ENCODE peak calls at places on chromosomes 13 and 19, in four cellular contexts. N is adrenal gland, E is tibial artery, Y is endodermal cell. R is an unnamed sample.

GRCh38 chr13:49791214-49791752 is 1.2 kb downstream of the KPNA3 start:
- DNase-seq in E (no peak), N (peak; percentile 26), Y (peak; percentile 69), R (no peak)

GRCh38 chr13:112940236-112940635 is 28.8 kb upstream of the MCF2L start:
- DNase-seq in Y (no peak), E (no peak), N (no peak), R (no peak)

GRCh38 chr19:49793561-49793840 is 19.6 kb downstream of the FUZ start:
- DNase-seq in Y (no peak), E (no peak), N (peak; percentile 92), R (no peak)

GRCh38 chr13:33353210-33353609 is 67.7 kb upstream of the STARD13 start:
- DNase-seq in N (peak; percentile 74), Y (no peak), E (peak; percentile 85), R (no peak)

GRCh38 chr19:1920644-1921043 is 15.4 kb downstream of the ADAT3 start:
- DNase-seq in E (no peak), N (no peak), Y (no peak), R (no peak)

GRCh38 chr19:55479451-55480230 is 3.2 kb downstream of the ZNF628 start:
- DNase-seq in E (no peak), Y (no peak), N (peak; percentile 53), R (no peak)

GRCh38 chr19:16106121-16106520 is 5.6 kb upstream of the RAB8A start:
- DNase-seq in Y (no peak), N (no peak), E (no peak), R (no peak)

GRCh38 chr19:35309481-35310279 is 17.7 kb downstream of the MAG start:
- DNase-seq in N (peak; percentile 91), Y (peak; percentile 44), E (no peak), R (no peak)

GRCh38 chr13:77022341-77022740 is 4.6 kb downstream of the FBXL3 start:
- DNase-seq in Y (no peak), E (no peak), N (no peak), R (no peak)

GRCh38 chr19:3532154-3533019 is 6.6 kb upstream of the TEKTIP1 start:
- DNase-seq in Y (no peak), E (no peak), N (no peak), R (no peak)

GRCh38 chr19:8512115-8512967 is 1.6 kb downstream of the ZNF414 start:
- DNase-seq in Y (peak; percentile 84), N (no peak), E (no peak), R (no peak)

GRCh38 chr19:30371960-30372824 is at the start of gene ZNF536:
- DNase-seq in N (no peak), E (no peak), Y (no peak), R (no peak)

GRCh38 chr13:37869506-37869755 is 141 bp downstream of the TRPC4 start:
- DNase-seq in Y (peak; percentile 78), E (no peak), N (no peak), R (no peak)

GRCh38 chr19:48638831-48639381 is 1.7 kb upstream of the DBP start:
- DNase-seq in N (no peak), Y (peak; percentile 89), E (peak; percentile 73), R (peak; percentile 60)

GRCh38 chr13:55761986-55762385 is 1378.7 kb upstream of the PRR20A start:
- DNase-seq in N (no peak), E (no peak), Y (no peak), R (no peak)

GRCh38 chr19:43674630-43674982 is 4.6 kb upstream of the PLAUR start:
- DNase-seq in N (peak; percentile 28), Y (no peak), E (no peak), R (no peak)

GRCh38 chr13:24512208-24513068 is at the start of gene PARP4:
- DNase-seq in E (peak; percentile 86), N (peak; percentile 78), Y (peak; percentile 90), R (peak; percentile 61)

GRCh38 chr19:16957855-16958254 is 68.8 kb downstream of the CPAMD8 start:
- DNase-seq in Y (no peak), N (no peak), E (no peak), R (no peak)

GRCh38 chr13:109180905-109181425 is 551.6 kb downstream of the MYO16 start:
- DNase-seq in N (no peak), Y (no peak), E (no peak), R (no peak)

GRCh38 chr19:2561895-2562294 is 86.0 kb downstream of the GADD45B start:
- DNase-seq in Y (peak; percentile 55), N (no peak), E (no peak), R (no peak)

GRCh38 chr13:59211636-59212035 is 952.1 kb downstream of the DIAPH3 start:
- DNase-seq in E (no peak), Y (no peak), N (no peak), R (no peak)

GRCh38 chr19:54674021-54674617 is 11.3 kb downstream of the LILRB4 start:
- DNase-seq in E (no peak), N (no peak), Y (no peak), R (no peak)

GRCh38 chr19:30088567-30088966 is 146.5 kb downstream of the URI1 start:
- DNase-seq in Y (no peak), N (no peak), E (no peak), R (no peak)

GRCh38 chr13:113034451-113035208 is 65.6 kb downstream of the MCF2L start:
- DNase-seq in E (no peak), N (peak; percentile 70), Y (peak; percentile 81), R (no peak)

GRCh38 chr19:7926021-7926726 is at the start of gene CTXN1:
- DNase-seq in E (peak; percentile 84), Y (peak; percentile 93), N (peak; percentile 90), R (peak; percentile 75)

GRCh38 chr13:40102854-40103253 is 447.4 kb downstream of the COG6 start:
- DNase-seq in N (peak; percentile 82), Y (no peak), E (no peak), R (peak; percentile 32)

GRCh38 chr19:29191005-29191404 is 21.9 kb downstream of the UQCRFS1 start:
- DNase-seq in E (no peak), Y (no peak), N (no peak), R (no peak)

GRCh38 chr19:47274891-47275865 is 493 bp downstream of the INAFM1 start:
- DNase-seq in N (peak; percentile 55), E (peak; percentile 80), Y (peak; percentile 75), R (peak; percentile 57)

GRCh38 chr13:43054803-43055802 is 31.7 kb downstream of the DNAJC15 start:
- DNase-seq in Y (peak; percentile 89), N (peak; percentile 45), E (no peak), R (peak; percentile 46)

GRCh38 chr19:50461066-50461875 is 15.0 kb upstream of the EMC10 start:
- DNase-seq in N (peak; percentile 66), Y (peak; percentile 90), E (no peak), R (no peak)

GRCh38 chr13:95643471-95643813 is 1.1 kb downstream of the DZIP1 start:
- DNase-seq in E (no peak), Y (peak; percentile 71), N (no peak), R (peak; percentile 22)

GRCh38 chr13:61414686-61415664 is 674 bp downstream of the PCDH20 start:
- DNase-seq in Y (peak; percentile 94), E (peak; percentile 74), N (no peak), R (peak; percentile 21)

GRCh38 chr19:46232029-46232428 is 2.5 kb downstream of the IGFL1 start:
- DNase-seq in N (no peak), E (no peak), Y (peak; percentile 16), R (no peak)

GRCh38 chr13:72180253-72180952 is 313.4 kb upstream of the DACH1 start:
- DNase-seq in N (no peak), E (no peak), Y (peak; percentile 53), R (no peak)

GRCh38 chr13:112448621-112449544 is 72.7 kb downstream of the SPACA7 start:
- DNase-seq in N (no peak), Y (peak; percentile 38), E (peak; percentile 53), R (no peak)

DNA sequence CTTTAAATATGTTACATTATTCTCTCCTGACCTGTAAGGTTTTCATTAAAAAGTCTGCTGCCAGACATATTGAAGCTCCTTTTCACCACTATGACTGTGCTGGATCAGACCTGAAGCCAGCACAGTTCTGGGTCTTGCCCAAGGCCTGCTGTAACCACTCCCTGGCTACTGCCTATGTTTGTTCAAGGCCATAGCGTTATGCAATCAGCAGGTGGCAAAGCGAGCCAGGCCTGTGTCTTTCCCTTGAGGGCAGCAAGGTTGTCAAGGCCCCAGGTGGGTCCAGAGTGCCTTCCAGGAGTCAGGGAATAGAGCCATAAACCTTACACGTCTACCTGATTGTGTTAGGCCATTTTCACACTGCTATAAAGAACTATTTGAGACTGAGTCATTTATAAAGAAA is 496.8 kb upstream of the PCDH9 start:
- DNase-seq in Y (no peak), N (peak; percentile 25), E (no peak), R (no peak)
- TF ChIP-seq CTCF in Y (peak; percentile 34), N (no peak), E (no peak), R (no peak)

GRCh38 chr13:29386246-29386645 is 209.2 kb downstream of the SLC7A1 start:
- DNase-seq in E (no peak), Y (no peak), N (no peak), R (no peak)
- H3K4me3 ChIP-seq in E (no peak overlapping the region), Y (no peak overlapping the region), N (no peak overlapping the region), R (no peak overlapping the region)

DNA sequence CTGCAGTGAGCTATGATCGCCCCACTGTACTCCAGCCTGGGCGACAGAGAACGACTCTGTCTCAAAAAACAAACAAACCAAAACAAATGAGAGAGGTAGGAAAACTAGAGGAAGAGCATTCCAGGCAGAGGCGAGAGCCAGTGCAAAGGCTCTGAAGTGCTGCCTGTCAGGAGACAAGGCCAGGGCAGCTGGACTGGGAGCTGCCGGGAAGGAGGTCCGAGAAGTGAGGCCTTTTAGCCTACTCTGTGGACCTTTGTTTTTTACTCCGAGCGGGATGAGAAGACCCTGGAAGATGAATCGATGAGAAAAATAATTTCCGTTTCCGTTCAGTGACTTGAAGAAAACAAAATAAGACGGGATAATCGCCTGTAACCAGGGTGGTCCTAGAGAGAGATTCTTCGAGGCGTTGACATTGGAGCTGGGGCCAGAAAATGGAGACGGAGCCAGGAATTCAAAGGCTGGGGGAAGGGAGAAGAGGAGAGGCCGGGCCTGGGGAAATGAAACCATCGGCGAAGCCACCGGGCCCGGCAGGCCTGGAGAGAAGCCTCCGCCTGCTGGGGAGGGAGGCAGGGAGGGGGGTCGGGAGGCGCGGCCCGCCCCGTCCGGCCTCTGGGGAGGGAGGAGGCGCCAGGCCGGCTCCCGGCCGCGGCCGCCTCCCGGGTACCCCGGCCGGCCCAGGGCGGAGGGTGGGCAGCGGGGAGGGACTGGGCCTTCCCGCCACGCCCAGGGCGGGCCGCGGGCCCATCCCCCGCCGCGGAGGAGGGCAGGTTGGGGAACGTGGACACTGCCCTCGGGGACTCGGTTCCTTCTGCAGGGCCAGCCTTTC is 7.8 kb upstream of the SERTAD1 start:
- DNase-seq in N (peak; percentile 94), E (peak; percentile 96), Y (peak; percentile 93), R (peak; percentile 90)
- H3K9me3 ChIP-seq in N (no peaks in the 10 kb centered on the region), E (no peaks in the 10 kb centered on the region), Y (no peaks in the 10 kb centered on the region), R (no peaks in the 10 kb centered on the region)

GRCh38 chr19:9848761-9849160 is 13.6 kb downstream of the PIN1 start:
- DNase-seq in N (peak; percentile 38), Y (no peak), E (no peak), R (no peak)

GRCh38 chr19:9849786-9850185 is 14.7 kb downstream of the PIN1 start:
- DNase-seq in N (no peak), Y (no peak), E (no peak), R (no peak)

GRCh38 chr19:9850235-9850959 is 15.3 kb downstream of the PIN1 start:
- DNase-seq in E (no peak), N (no peak), Y (no peak), R (no peak)

GRCh38 chr19:9847087-9847671 is 12.1 kb downstream of the PIN1 start:
- DNase-seq in N (peak; percentile 95), Y (peak; percentile 91), E (peak; percentile 78), R (peak; percentile 73)

DNA sequence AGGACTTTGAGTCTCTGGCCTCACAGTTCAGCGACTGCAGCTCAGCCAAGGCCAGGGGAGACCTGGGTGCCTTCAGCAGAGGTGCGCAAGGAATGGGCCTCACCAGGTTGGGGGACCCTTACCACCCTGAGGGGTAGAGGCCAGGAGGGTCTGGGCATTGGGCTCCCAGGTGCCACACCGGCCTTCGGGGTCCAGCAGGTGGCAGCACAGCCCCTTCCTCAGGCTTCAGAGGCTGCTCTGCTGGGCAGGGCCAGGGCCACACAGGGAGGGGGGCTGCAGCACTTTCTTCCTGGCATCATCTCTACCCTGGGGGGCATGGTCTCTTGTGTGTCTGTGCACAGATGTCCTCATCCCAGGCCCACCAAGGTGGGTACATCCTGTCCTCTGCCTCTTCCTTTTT is 12.9 kb downstream of the PIN1 start:
- DNase-seq in N (no peak), Y (peak; percentile 86), E (no peak), R (no peak)
- TF ChIP-seq CTCF in N (no peak), Y (peak; percentile 82), E (no peak), R (no peak)

R was measured in uterus.